ENCODE peak calls at places on chromosome 7, in five cellular contexts. W is aorta, X is testis, H is body of pancreas, Q is psoas muscle. Y is an unnamed sample.

GRCh38 chr7:37986780-37987380 is 66.4 kb downstream of the EPDR1 start:
- DNase-seq in X (no peak), Q (no peak), W (no peak), H (no peak), Y (no peak)

GRCh38 chr7:157211710-157212109 is 73.0 kb downstream of the UBE3C start:
- DNase-seq in W (no peak), Q (no peak), H (no peak), X (no peak), Y (no peak)

GRCh38 chr7:50868426-50869100 is 85.9 kb upstream of the GRB10 start:
- DNase-seq in Q (no peak), H (no peak), X (no peak), W (no peak), Y (no peak)

GRCh38 chr7:157276731-157277562 is 59.9 kb upstream of the DNAJB6 start:
- DNase-seq in Q (peak; percentile 65), H (no peak), X (no peak), W (peak; percentile 79), Y (peak; percentile 38)

GRCh38 chr7:276230-276835 is 13.6 kb upstream of the FOXL3 start:
- DNase-seq in X (no peak), W (peak; percentile 63), Q (peak; percentile 34), H (no peak), Y (no peak)

GRCh38 chr7:36795451-36796021 is 71.2 kb upstream of the AOAH start:
- DNase-seq in H (no peak), X (no peak), Q (no peak), W (no peak), Y (peak; percentile 13)

GRCh38 chr7:151851782-151852181 is 25.1 kb downstream of the PRKAG2 start:
- DNase-seq in W (peak; percentile 70), H (peak; percentile 53), Q (peak; percentile 65), X (peak; percentile 43), Y (no peak)

GRCh38 chr7:151829707-151830106 is 47.2 kb downstream of the PRKAG2 start:
- DNase-seq in H (no peak), X (no peak), Q (peak; percentile 29), W (peak; percentile 60), Y (no peak)

GRCh38 chr7:137895301-137896201 is 48.8 kb upstream of the DGKI start:
- DNase-seq in Q (no peak), W (no peak), H (no peak), X (no peak), Y (no peak)

GRCh38 chr7:25392571-25393338 is 164.5 kb upstream of the NPVF start:
- DNase-seq in X (peak; percentile 20), W (no peak), H (peak; percentile 25), Q (no peak), Y (peak; percentile 11)

GRCh38 chr7:76204147-76204546 is 2.5 kb downstream of the SRRM3 start:
- DNase-seq in Q (no peak), H (no peak), W (no peak), X (no peak), Y (no peak)
- H3K27me3 ChIP-seq in Q (peaks cover 10% of the 10 kb centered on the region), H (no peaks in the 10 kb centered on the region), W (no peaks in the 10 kb centered on the region), X (no peaks in the 10 kb centered on the region), Y (peaks cover 16% of the 10 kb centered on the region)

GRCh38 chr7:76281006-76281705 is 21.3 kb upstream of the HSPB1 start:
- DNase-seq in Q (no peak), H (no peak), X (no peak), W (peak; percentile 80), Y (peak; percentile 41)
- H3K4me3 ChIP-seq in Q (peak overlapping the region; percentile 64), H (no peak overlapping the region), X (no peak overlapping the region), W (peak overlapping the region; percentile 35), Y (peak overlapping the region; percentile 19)

GRCh38 chr7:132145063-132145462 is 431.2 kb downstream of the PLXNA4 start:
- DNase-seq in X (no peak), H (no peak), Q (no peak), W (no peak), Y (no peak)

GRCh38 chr7:132142006-132142405 is 434.3 kb downstream of the PLXNA4 start:
- DNase-seq in Q (no peak), H (no peak), W (no peak), X (no peak), Y (no peak)

GRCh38 chr7:132141109-132141508 is 435.2 kb downstream of the PLXNA4 start:
- DNase-seq in X (no peak), Q (no peak), W (no peak), H (no peak), Y (peak; percentile 3)

GRCh38 chr7:132148876-132149275 is 427.4 kb downstream of the PLXNA4 start:
- DNase-seq in W (no peak), X (no peak), Q (no peak), H (no peak), Y (no peak)

DNA sequence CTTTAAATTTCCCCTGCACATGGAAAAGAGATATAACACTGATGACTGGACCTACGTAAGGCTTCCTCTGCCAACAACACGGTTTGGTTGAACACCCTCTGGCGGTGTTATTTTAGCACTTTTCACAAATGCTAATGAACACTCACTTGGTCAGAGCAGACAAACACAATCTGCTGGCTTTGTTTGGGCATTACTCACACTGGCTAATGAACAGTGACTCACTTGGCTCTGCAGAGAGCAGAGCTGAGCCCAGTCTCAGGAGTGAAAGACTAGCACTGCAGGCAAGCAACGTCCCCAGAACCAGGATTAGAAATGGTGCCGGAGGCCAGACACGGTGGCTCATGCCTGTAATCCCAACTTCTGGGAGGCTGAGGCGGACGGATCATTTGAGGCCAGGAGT is 430.8 kb downstream of the PLXNA4 start:
- DNase-seq in H (no peak), W (peak; percentile 81), Q (peak; percentile 65), X (no peak), Y (no peak)
- H3K27me3 ChIP-seq in H (no peaks in the 10 kb centered on the region), W (no peaks in the 10 kb centered on the region), Q (no peaks in the 10 kb centered on the region), X (no peaks in the 10 kb centered on the region), Y (no peaks in the 10 kb centered on the region)

DNA sequence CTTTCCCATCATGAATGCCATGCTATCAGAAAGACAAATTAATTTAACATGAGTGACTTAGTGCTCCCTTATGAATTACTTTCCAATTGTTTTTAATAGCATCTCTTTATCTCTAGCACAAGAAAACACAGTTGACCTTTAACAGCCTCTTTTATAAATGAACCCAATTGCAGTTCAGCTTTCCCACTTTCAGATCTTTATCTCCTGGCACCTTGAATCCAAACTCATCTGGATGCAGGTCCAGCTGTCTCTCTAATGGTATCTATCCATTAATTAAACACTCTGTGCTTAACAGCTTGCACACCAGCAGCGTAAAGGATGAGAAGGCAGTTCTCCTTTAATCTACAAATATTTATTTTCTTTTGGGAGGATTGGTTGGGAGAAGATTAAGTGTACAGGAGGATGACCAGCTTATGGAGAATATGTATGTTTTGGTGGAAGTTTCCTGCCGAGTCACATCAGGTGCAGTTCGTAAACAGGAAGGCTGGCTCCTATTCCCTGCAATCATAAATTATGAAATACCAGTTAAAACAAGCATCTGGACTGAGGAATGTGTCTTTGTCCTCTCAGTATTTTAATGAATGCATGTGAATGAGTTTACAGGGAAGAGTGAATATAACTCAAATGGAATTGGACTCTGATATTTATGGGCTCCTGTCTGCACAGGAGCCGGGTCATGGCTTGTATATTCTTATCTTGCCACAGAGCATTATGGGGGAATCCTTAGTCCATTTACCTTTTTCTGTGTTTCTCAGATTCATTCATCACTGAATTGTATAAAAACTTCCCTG is 232.7 kb downstream of the PHF14 start:
- DNase-seq in X (no peak), Q (no peak), W (no peak), H (no peak), Y (no peak)
- H3K4me3 ChIP-seq in X (no peak overlapping the region), Q (no peak overlapping the region), W (no peak overlapping the region), H (no peak overlapping the region), Y (no peak overlapping the region)